ENCODE peak calls at places on chromosome 13, in seven cellular contexts. H is endothelial cell of umbilical vein, N is MM.1S, W is PC-3, G is DND-41, A is fibroblast of lung, E is mammary epithelial cell. D is an unnamed sample. For H3K79me2, the result is how much of the 10 kb centered on the place peaks cover.

GRCh38 chr13:27617801-27618411 is 2.4 kb downstream of the LNX2 start:
- DNase-seq in H (no peak), N (no peak), W (peak), G (no peak), A (no peak), E (peak), D (no peak)

GRCh38 chr13:48859168-48860105 is 116.3 kb upstream of the FNDC3A start:
- DNase-seq in H (no peak), N (no peak), W (no peak), G (no peak), A (no peak), E (no peak), D (no peak)

GRCh38 chr13:63425131-63425530 is 2009.5 kb upstream of the PCDH20 start:
- DNase-seq in H (no peak), N (no peak), W (no peak), G (no peak), A (peak), E (no peak), D (peak)

GRCh38 chr13:101709952-101710351 is 257.5 kb downstream of the ITGBL1 start:
- DNase-seq in H (no peak), N (no peak), W (peak), G (no peak), A (no peak), E (no peak), D (no peak)

GRCh38 chr13:60590775-60591174 is 193.8 kb downstream of the TDRD3 start:
- DNase-seq in H (no peak), N (no peak), W (no peak), G (no peak), A (peak), E (no peak), D (peak)

GRCh38 chr13:110138700-110139036 is 168.3 kb downstream of the COL4A1 start:
- DNase-seq in H (no peak), N (peak), W (no peak), G (no peak), A (no peak), E (no peak), D (no peak)

GRCh38 chr13:44231786-44232516 is 141.7 kb upstream of the SERP2 start:
- DNase-seq in H (peak), N (no peak), W (peak), G (no peak), A (peak), E (peak), D (peak)

GRCh38 chr13:67119481-67119883 is 110.7 kb downstream of the PCDH9 start:
- DNase-seq in H (peak), N (no peak), W (peak), G (no peak), A (peak), E (peak), D (peak)

GRCh38 chr13:44759723-44760360 is 183.7 kb upstream of the TSC22D1 start:
- DNase-seq in H (no peak), N (no peak), W (peak), G (no peak), A (peak), E (peak), D (peak)

GRCh38 chr13:32428581-32429072 is 697 bp upstream of the N4BP2L1 start:
- DNase-seq in H (no peak), N (no peak), W (no peak), G (no peak), A (no peak), E (no peak), D (no peak)

GRCh38 chr13:90205081-90205480 is 1142.4 kb upstream of the MIR17HG start:
- DNase-seq in H (no peak), N (no peak), W (no peak), G (no peak), A (no peak), E (peak), D (no peak)

GRCh38 chr13:102597029-102598015 is 536 bp downstream of the TPP2 start:
- DNase-seq in H (peak), N (peak), W (peak), G (peak), A (peak), E (peak), D (peak)

GRCh38 chr13:46145950-46146349 is 36.0 kb downstream of the LCP1 start:
- DNase-seq in H (no peak), N (no peak), W (no peak), G (no peak), A (no peak), E (no peak), D (no peak)

GRCh38 chr13:65808061-65808460 is 1422.1 kb downstream of the PCDH9 start:
- DNase-seq in H (no peak), N (no peak), W (no peak), G (no peak), A (peak), E (no peak), D (peak)

GRCh38 chr13:108269601-108270328 is at the start of gene TNFSF13B:
- DNase-seq in H (peak), N (peak), W (no peak), G (no peak), A (peak), E (peak), D (no peak)

GRCh38 chr13:112734696-112735547 is 45.1 kb downstream of the ATP11A start:
- DNase-seq in H (no peak), N (no peak), W (no peak), G (no peak), A (no peak), E (no peak), D (no peak)

GRCh38 chr13:102536196-102536595 is 60.6 kb upstream of the TPP2 start:
- DNase-seq in H (no peak), N (no peak), W (no peak), G (no peak), A (no peak), E (no peak), D (no peak)

GRCh38 chr13:37473035-37473434 is 125.5 kb downstream of the POSTN start:
- DNase-seq in H (no peak), N (no peak), W (no peak), G (no peak), A (no peak), E (no peak), D (no peak)

GRCh38 chr13:59747529-59747928 is 416.2 kb downstream of the DIAPH3 start:
- DNase-seq in H (no peak), N (no peak), W (peak), G (no peak), A (no peak), E (no peak), D (no peak)

GRCh38 chr13:33087091-33087490 is 70.9 kb downstream of the KL start:
- DNase-seq in H (no peak), N (no peak), W (no peak), G (no peak), A (peak), E (no peak), D (peak)

GRCh38 chr13:34678154-34678553 is 263.9 kb upstream of the NBEA start:
- DNase-seq in H (peak), N (no peak), W (peak), G (no peak), A (peak), E (peak), D (peak)

GRCh38 chr13:34667356-34668218 is 274.5 kb upstream of the NBEA start:
- DNase-seq in H (no peak), N (no peak), W (no peak), G (no peak), A (no peak), E (no peak), D (no peak)

GRCh38 chr13:34675626-34676025 is 266.4 kb upstream of the NBEA start:
- DNase-seq in H (no peak), N (no peak), W (no peak), G (no peak), A (peak), E (no peak), D (peak)

GRCh38 chr13:34671136-34671535 is 270.9 kb upstream of the NBEA start:
- DNase-seq in H (no peak), N (no peak), W (no peak), G (no peak), A (peak), E (no peak), D (peak)

GRCh38 chr13:34672631-34673030 is 269.4 kb upstream of the NBEA start:
- DNase-seq in H (no peak), N (no peak), W (no peak), G (no peak), A (peak), E (peak), D (peak)
- H3K9ac ChIP-seq in H (no peak), N (no peak), W (no peak), G (no peak), A (no peak), E (no peak), D (no peak)

GRCh38 chr13:74066937-74067336 is 67.3 kb downstream of the KLF12 start:
- DNase-seq in H (peak), N (no peak), W (no peak), G (no peak), A (peak), E (no peak), D (peak)
- H3K79me2 ChIP-seq in H (under half), N (half or more), W (under half), G (half or more), A (under half), E (half or more), D (half or more)

DNA sequence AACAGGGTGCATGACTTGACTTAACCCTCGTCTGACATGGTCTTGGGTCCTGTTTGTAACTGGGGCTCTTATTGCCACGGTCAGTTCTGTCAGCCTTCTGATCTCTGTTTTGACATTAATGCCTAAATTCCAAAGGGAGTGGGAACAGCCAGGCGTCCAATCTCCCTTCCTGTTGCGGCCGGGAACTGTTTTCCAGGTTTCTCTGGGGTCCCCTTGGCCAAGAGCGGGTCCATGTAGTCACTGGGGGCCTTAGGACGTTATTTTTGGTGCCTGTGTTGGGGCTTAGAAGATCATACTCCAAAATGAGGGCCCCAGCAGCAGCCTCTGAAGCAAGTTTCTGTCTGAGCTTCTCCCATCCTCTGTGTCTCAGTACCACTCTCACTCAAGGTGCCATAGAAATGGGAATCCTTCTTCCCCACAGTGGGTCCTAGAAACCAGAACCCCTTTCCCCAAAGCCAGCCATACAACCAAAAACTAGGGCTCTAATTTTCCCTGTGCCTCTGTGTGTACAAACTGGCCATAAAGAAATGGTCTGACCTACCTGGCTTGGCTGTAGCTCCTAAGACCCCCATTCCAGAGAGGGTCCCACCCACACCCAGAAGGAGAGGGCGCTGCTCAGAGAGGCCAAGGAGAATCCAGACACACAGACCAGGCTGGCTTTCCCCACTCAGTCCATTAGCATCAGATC is 50.4 kb downstream of the C13orf46 start:
- DNase-seq in H (no peak), N (no peak), W (no peak), G (no peak), A (no peak), E (no peak), D (no peak)
- H3K4me2 ChIP-seq in H (no peak), N (no peak), W (no peak), G (no peak), A (no peak), E (no peak), D (no peak)

DNA sequence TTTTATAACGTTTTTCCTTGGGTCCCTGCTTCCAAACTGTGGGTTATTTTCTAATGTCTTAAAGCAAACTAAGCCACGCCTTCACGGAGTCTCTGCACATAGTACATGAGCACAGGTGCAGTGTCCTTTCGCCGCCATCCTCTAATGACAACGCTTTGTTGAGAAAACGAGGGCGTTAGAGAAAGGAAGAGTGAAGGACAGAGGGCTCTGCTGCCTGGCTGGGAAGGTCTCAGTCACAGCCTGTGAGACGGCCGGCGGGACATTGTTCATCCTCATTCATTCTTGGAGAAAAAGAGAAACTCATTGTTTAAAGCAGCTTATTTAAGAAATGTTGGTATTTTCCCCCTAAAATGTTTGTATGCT is 9.5 kb downstream of the IL17D start:
- DNase-seq in H (peak), N (peak), W (no peak), G (no peak), A (no peak), E (no peak), D (no peak)
- H3K9ac ChIP-seq in H (peak), N (no peak), W (no peak), G (no peak), A (no peak), E (no peak), D (peak)

GRCh38 chr13:73900591-73900990 is 233.6 kb downstream of the KLF12 start:
- DNase-seq in H (peak), N (no peak), W (no peak), G (no peak), A (peak), E (no peak), D (peak)
- H3K79me2 ChIP-seq in H (under half), N (under half), W (under half), G (under half), A (under half), E (under half), D (under half)

GRCh38 chr13:24894277-24894971 is 130.5 kb downstream of the RNF17 start:
- DNase-seq in H (no peak), N (no peak), W (no peak), G (no peak), A (no peak), E (no peak), D (no peak)

GRCh38 chr13:24893863-24894262 is 129.9 kb downstream of the RNF17 start:
- DNase-seq in H (no peak), N (no peak), W (no peak), G (no peak), A (no peak), E (no peak), D (no peak)

GRCh38 chr13:24892844-24893243 is 128.9 kb downstream of the RNF17 start:
- DNase-seq in H (no peak), N (no peak), W (no peak), G (no peak), A (peak), E (no peak), D (peak)

GRCh38 chr13:24891476-24892108 is 127.6 kb downstream of the RNF17 start:
- DNase-seq in H (no peak), N (no peak), W (no peak), G (no peak), A (no peak), E (no peak), D (no peak)

GRCh38 chr13:24894972-24895300 is 131.0 kb downstream of the RNF17 start:
- DNase-seq in H (no peak), N (no peak), W (no peak), G (no peak), A (no peak), E (no peak), D (no peak)
- H3K4me2 ChIP-seq in H (no peak), N (no peak), W (no peak), G (no peak), A (no peak), E (no peak), D (no peak)

DNA sequence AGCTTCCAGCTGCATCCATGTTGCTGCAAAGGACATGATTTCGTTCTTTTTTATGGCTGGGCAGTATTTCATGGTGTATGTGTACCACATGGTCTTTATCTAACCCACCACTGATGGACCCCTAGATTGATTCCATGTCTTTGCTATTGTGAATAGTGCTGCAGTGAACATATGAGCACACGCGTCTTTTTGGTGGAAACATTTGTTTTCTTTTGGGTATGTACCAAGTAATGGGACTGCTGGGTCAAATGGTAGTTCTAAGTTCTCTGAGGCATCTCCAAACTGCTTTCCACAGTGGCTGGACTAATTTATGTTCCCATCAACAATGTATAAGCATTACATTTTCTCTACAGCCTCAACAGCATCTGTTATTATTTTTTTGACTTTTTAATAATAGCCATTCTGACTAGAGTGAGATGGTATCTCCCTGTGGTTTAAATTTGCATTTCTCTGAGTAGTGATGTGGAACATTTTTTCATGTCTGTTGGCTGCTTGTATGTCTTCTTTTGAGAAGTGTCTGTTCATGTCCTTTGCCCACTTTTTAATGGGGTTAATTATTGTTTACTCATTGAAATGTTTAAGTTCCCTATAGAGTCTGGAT is 6.8 kb upstream of the UBE2L5 start:
- DNase-seq in H (no peak), N (no peak), W (no peak), G (no peak), A (peak), E (no peak), D (peak)
- H3K9ac ChIP-seq in H (no peak), N (no peak), W (no peak), G (no peak), A (no peak), E (no peak), D (no peak)

DNA sequence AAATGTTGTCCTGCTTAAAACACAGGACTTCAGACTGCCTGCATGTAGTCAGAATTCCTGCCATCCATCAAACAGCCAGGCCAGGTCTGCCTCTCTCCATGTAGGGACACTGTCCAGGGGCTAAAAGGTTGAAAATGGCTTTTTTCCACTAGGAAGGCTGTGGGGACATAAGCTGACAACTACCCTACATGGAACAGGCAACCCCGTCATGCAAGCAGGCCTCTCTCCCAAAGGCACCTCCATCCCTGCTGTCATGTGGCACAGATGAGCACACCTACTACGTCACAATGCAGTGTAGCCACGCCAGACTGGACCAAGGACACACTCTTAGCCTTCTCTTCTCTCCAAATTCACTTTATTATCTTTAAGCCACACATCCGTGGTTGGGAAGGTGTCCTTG is 40.8 kb downstream of the LATS2 start:
- DNase-seq in H (no peak), N (no peak), W (no peak), G (no peak), A (no peak), E (no peak), D (no peak)
- H3K79me2 ChIP-seq in H (half or more), N (under half), W (half or more), G (under half), A (half or more), E (half or more), D (half or more)

DNA sequence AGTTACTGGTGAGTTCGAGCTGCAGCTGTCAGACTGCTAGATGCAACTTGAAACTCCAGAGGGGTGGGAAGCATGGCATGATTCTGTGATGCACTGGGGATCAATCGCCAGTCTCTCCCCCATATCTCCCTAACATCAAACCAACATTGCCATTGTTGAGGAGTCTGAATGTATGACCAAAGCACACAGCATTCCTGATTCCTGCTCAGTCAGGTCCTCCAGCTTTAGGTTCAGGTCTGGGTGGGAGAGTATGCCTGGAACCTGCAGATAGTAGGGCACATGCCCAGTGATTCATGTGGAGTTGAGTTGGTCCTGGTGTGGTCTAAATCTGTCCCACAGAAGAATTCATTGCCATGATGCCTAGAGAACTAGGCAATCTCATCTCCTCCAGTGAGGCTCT is 269.1 kb downstream of the GPC5 start:
- DNase-seq in H (no peak), N (no peak), W (no peak), G (no peak), A (no peak), E (no peak), D (no peak)
- H3K4me2 ChIP-seq in H (no peak), N (no peak), W (no peak), G (no peak), A (no peak), E (no peak), D (no peak)